ENCODE peak calls at places on chromosomes 4 and X, in four cellular contexts. O, A, B and G are unnamed samples.

GRCh38 chrX:3711331-3711917 is 2.0 kb downstream of the PRKX start:
- DNase-seq in O (no peak), A (no peak), B (no peak), G (no peak)

GRCh38 chr4:110059556-110060191 is 138.7 kb downstream of the ELOVL6 start:
- DNase-seq in O (no peak), A (no peak), B (no peak), G (no peak)

GRCh38 chr4:171846232-171846631 is 33.0 kb downstream of the GALNTL6 start:
- DNase-seq in O (peak), A (peak), B (no peak), G (peak)

GRCh38 chr4:134691915-134692314 is 490.3 kb upstream of the PABPC4L start:
- DNase-seq in O (no peak), A (no peak), B (no peak), G (no peak)

GRCh38 chr4:96638132-96638531 is 798.2 kb downstream of the PDHA2 start:
- DNase-seq in O (no peak), A (no peak), B (no peak), G (no peak)

GRCh38 chr4:69831646-69832325 is 28.2 kb downstream of the SULT1E1 start:
- DNase-seq in O (no peak), A (no peak), B (no peak), G (no peak)

GRCh38 chr4:176814770-176815169 is 22.0 kb upstream of the VEGFC start:
- DNase-seq in O (no peak), A (no peak), B (no peak), G (no peak)

GRCh38 chrX:69133561-69134542 is 31.4 kb downstream of the PJA1 start:
- DNase-seq in O (peak), A (peak), B (peak), G (no peak)

GRCh38 chrX:80799616-80800015 is 10.1 kb downstream of the BRWD3 start:
- DNase-seq in O (no peak), A (no peak), B (no peak), G (no peak)

GRCh38 chr4:39303871-39304270 is 62.3 kb downstream of the RFC1 start:
- DNase-seq in O (no peak), A (no peak), B (no peak), G (no peak)

GRCh38 chr4:54661156-54661555 is 3.4 kb downstream of the KIT start:
- DNase-seq in O (no peak), A (no peak), B (no peak), G (no peak)

GRCh38 chr4:168388890-168389289 is 70.3 kb upstream of the DDX60 start:
- DNase-seq in O (no peak), A (no peak), B (no peak), G (no peak)

GRCh38 chr4:135724426-135724825 is 1522.8 kb upstream of the PABPC4L start:
- DNase-seq in O (no peak), A (no peak), B (no peak), G (no peak)

GRCh38 chr4:112287258-112287873 is 1.7 kb upstream of the TIFA start:
- DNase-seq in O (no peak), A (no peak), B (no peak), G (peak)

GRCh38 chr4:173504181-173504503 is 25.9 kb downstream of the HAND2 start:
- DNase-seq in O (peak), A (no peak), B (no peak), G (no peak)

GRCh38 chrX:47283015-47283771 is 50.4 kb downstream of the USP11 start:
- DNase-seq in O (no peak), A (peak), B (no peak), G (peak)

GRCh38 chr4:69749771-69750170 is 10.6 kb downstream of the SULT1B1 start:
- DNase-seq in O (no peak), A (no peak), B (no peak), G (no peak)

GRCh38 chr4:163111588-163111987 is 55.1 kb downstream of the NAF1 start:
- DNase-seq in O (no peak), A (no peak), B (no peak), G (peak)

GRCh38 chr4:42656736-42656985 is 244 bp downstream of the ATP8A1 start:
- DNase-seq in O (no peak), A (no peak), B (no peak), G (no peak)

GRCh38 chr4:55927776-55928437 is 20.8 kb upstream of the CEP135 start:
- DNase-seq in O (no peak), A (no peak), B (no peak), G (no peak)

GRCh38 chr4:80306255-80306654 is 29.3 kb upstream of the CFAP299 start:
- DNase-seq in O (no peak), A (no peak), B (no peak), G (no peak)

GRCh38 chr4:1532549-1533395 is 126.5 kb upstream of the NKX1-1 start:
- DNase-seq in O (no peak), A (no peak), B (no peak), G (no peak)

GRCh38 chr4:72169861-72170260 is 138.1 kb downstream of the NPFFR2 start:
- DNase-seq in O (no peak), A (no peak), B (no peak), G (no peak)

GRCh38 chr4:98094118-98094517 is 49.2 kb downstream of the STPG2 start:
- DNase-seq in O (no peak), A (no peak), B (no peak), G (no peak)

GRCh38 chr4:8592366-8593267 is at the start of gene CPZ:
- DNase-seq in O (peak), A (no peak), B (no peak), G (no peak)

GRCh38 chr4:100977746-100978397 is 369.5 kb downstream of the PPP3CA start:
- DNase-seq in O (no peak), A (no peak), B (no peak), G (no peak)

GRCh38 chrX:21691512-21692018 is 33.4 kb upstream of the KLHL34 start:
- DNase-seq in O (no peak), A (no peak), B (no peak), G (peak)

GRCh38 chrX:153646620-153647373 is at the start of gene DUSP9:
- DNase-seq in O (peak), A (no peak), B (no peak), G (no peak)

GRCh38 chr4:154542264-154542879 is 7.8 kb downstream of the PLRG1 start:
- DNase-seq in O (no peak), A (no peak), B (no peak), G (no peak)

GRCh38 chr4:69650872-69651271 is 2.2 kb downstream of the UGT2A1 start:
- DNase-seq in O (no peak), A (no peak), B (no peak), G (no peak)

GRCh38 chrX:105882581-105883275 is 60.4 kb downstream of the NRK start:
- DNase-seq in O (no peak), A (no peak), B (no peak), G (no peak)

GRCh38 chrX:68931345-68931744 is 102.5 kb downstream of the EFNB1 start:
- DNase-seq in O (no peak), A (no peak), B (no peak), G (no peak)

DNA sequence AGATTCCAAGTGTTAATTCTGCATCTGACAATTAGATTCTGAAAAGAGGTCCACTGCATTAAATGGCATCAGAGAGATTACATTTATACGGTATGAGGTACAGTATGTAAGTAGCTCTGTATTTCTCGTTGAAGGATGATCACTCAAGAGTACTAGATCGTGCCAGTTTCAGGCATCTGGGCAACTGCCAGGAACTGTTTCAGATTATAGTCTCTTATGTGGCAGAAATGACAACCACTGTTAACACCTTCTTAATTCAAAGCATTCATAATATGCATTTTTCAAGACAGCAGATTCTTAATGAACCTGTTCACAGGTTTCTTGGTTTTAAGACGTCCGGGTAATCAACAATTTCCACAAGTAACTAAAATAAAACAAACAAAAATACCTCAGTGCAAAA is 1.6 kb downstream of the ANKRD50 start:
- DNase-seq in O (no peak), A (no peak), B (no peak), G (peak)
- H3K4me3 ChIP-seq in O (peak), A (peak), B (peak), G (no peak)

GRCh38 chrX:54494970-54495813 is 842 bp downstream of the FGD1 start:
- DNase-seq in O (peak), A (no peak), B (no peak), G (no peak)
- H3K4me3 ChIP-seq in O (peak), A (peak), B (peak), G (peak)

GRCh38 chrX:126485371-126485770 is 67.2 kb downstream of the DCAF12L1 start:
- DNase-seq in O (no peak), A (no peak), B (no peak), G (no peak)
- H3K4me3 ChIP-seq in O (no peak), A (no peak), B (no peak), G (no peak)

GRCh38 chr4:4541661-4542570 is at the start of gene STX18:
- DNase-seq in O (peak), A (peak), B (peak), G (peak)

GRCh38 chr4:4541040-4541631 is 712 bp downstream of the STX18 start:
- DNase-seq in O (no peak), A (no peak), B (no peak), G (no peak)

DNA sequence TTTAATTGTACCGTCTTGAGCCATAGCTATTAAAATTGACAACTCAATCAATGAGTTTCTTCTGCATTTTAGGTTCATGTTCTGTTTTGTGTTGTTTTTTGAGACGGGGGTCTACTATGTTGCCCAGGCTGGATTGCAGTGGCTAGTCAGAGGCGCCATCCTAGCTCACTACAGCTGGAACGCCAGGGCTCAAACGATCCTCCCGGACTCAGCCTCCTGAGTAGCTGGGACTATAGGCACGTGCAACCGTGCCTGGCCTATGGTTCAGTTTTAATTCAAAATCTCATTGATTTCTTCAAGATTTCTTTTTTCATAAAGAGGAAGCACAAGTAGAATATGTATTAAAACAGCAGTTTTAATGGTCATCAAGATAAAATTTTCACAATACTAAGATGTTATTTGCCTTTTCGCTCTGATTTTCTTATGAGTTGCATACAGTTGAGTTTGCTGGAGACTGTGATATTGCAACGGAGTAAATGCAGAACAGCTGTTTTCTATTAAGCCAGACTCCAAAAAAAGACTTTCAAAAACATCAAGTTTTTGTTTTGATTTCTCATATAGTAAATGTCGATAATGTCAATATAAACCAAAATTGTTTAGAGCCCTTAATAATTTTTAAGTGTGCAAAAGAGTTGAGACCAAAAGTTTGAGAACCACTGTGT is 1.1 kb upstream of the STX18 start:
- DNase-seq in O (peak), A (no peak), B (no peak), G (no peak)
- H3K4me3 ChIP-seq in O (peak), A (peak), B (peak), G (peak)

GRCh38 chr4:74789518-74789917 is 4.8 kb downstream of the BTC start:
- DNase-seq in O (no peak), A (no peak), B (no peak), G (no peak)

GRCh38 chr4:74790652-74791051 is 3.7 kb downstream of the BTC start:
- DNase-seq in O (no peak), A (no peak), B (no peak), G (no peak)

GRCh38 chr4:74796631-74797030 is 2.3 kb upstream of the BTC start:
- DNase-seq in O (no peak), A (no peak), B (no peak), G (no peak)

GRCh38 chr4:74793757-74794340 is 474 bp downstream of the BTC start:
- DNase-seq in O (peak), A (no peak), B (no peak), G (no peak)

GRCh38 chr4:74794341-74794801 is at the start of gene BTC:
- DNase-seq in O (peak), A (no peak), B (no peak), G (no peak)
- H3K4me3 ChIP-seq in O (peak), A (peak), B (peak), G (no peak)

DNA sequence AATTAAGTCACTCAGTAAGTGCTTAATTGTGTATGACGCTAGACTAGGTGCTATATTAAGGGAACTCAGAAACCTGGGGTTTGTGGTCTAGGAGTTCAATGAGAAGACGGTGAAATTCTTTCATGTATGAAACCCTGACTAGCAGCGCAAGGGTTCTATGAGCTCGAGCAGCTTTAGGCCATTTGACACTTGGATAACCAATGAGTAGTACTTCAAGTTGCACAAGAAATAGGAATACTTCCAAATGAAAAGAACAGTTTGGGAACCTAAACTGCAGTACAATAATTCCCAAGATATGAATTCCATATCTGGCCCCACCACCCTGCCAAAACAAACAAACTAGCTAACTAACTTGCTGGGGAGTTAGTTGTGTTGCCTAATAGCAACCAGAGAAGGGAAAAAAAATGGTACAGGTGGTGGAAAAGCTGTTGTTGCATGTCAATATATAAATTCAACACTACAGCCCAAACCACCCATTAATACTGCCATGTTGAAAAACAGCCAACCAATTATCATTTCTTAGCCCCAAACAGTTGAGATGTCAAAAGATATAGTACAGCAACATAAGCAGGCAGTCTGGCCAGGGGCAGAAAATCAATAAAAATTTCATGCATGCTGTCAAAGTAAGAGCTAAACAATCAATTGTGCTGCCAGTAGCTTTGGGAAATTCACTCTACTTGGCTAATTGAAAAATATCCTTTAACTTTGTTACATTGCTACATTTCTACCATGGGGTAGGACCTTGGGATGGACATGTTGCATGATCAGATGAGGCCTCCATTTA is 54.6 kb upstream of the MCF2 start:
- DNase-seq in O (no peak), A (peak), B (no peak), G (no peak)
- H3K4me3 ChIP-seq in O (no peak), A (no peak), B (no peak), G (no peak)

GRCh38 chr4:99816611-99817309 is at the start of gene DAPP1:
- DNase-seq in O (peak), A (peak), B (no peak), G (peak)
- H3K4me3 ChIP-seq in O (no peak), A (no peak), B (no peak), G (no peak)

GRCh38 chrX:79413009-79413408 is 45.9 kb upstream of the ITM2A start:
- DNase-seq in O (no peak), A (peak), B (no peak), G (peak)
- H3K4me3 ChIP-seq in O (no peak), A (no peak), B (no peak), G (peak)

DNA sequence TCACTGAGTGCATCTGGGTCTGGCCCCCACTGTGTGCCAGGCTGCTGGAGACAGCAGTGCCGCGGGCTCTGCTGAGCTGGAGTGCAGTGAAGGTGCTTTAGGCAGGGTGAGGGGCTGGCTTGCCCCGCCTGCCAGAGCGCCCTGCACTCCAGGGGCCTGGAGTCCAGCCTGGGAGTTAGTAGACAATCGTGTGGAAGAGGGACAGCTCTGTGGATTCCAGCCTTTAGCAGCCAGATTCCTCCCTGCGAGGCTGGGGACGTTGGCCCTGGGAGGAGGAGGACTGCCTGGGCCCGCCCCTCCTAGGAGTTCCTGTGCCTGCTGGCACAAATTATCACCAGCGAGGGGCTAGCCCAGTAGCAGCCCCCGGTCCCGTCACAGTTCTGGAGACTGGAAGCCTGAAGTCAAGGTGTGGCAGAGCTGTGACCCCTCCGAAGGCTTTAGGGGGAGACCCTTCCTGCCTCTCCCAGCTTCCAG is 7.4 kb downstream of the RGS12 start:
- DNase-seq in O (peak), A (no peak), B (no peak), G (no peak)
- H3K4me3 ChIP-seq in O (no peak), A (no peak), B (no peak), G (no peak)

DNA sequence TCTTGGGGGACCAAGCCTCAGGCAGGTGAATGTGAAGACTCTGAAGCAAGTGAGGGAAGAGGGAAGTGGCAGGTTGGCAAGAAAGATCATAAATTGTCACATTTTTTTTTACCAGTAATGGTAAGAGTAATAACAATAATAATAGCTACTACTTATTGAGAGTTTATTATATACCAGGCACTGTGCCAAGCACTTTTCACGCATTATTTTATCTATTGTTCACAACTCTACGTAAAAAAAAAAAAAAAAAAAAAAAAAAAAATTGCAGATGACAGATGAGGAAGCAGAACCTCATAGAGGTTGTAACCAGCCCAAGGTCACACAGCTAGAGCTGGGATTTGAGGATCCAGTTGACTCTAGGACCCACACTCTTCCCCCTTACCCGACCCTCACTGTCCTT is 40.9 kb downstream of the TSC22D3 start:
- DNase-seq in O (no peak), A (no peak), B (no peak), G (no peak)
- H3K4me3 ChIP-seq in O (no peak), A (no peak), B (no peak), G (no peak)